ENCODE peak calls at places on chromosomes 7 and 10, in seven cellular contexts. E is ovary; F is psoas muscle; H is nephron progenitor cell; D is CD4-positive, alpha-beta T cell; Y is CD8-positive, alpha-beta T cell; T is fibroblast of the aortic adventitia. X is an unnamed sample.
A peak's percentile ranks its signal among the peaks of the same experiment; 100 is the strongest.

GRCh38 chr10:58998924-58999713 is 177.3 kb upstream of the PHYHIPL start:
- DNase-seq in E (peak; percentile 82), F (peak; percentile 44), H (no peak), D (no peak), Y (no peak), T (peak; percentile 17), X (no peak)

GRCh38 chr7:48096273-48096672 is 7.2 kb downstream of the UPP1 start:
- DNase-seq in E (no peak), F (no peak), H (no peak), D (no peak), Y (no peak), T (no peak), X (no peak)

GRCh38 chr7:18357691-18358090 is 137.9 kb upstream of the HDAC9 start:
- DNase-seq in E (no peak), F (no peak), H (no peak), D (no peak), Y (no peak), T (no peak), X (no peak)

GRCh38 chr7:103413407-103413806 is 32.6 kb downstream of the SLC26A5 start:
- DNase-seq in E (no peak), F (no peak), H (no peak), D (no peak), Y (no peak), T (no peak), X (no peak)

GRCh38 chr7:90596745-90597526 is 815 bp downstream of the CDK14 start:
- DNase-seq in E (no peak), F (no peak), H (peak; percentile 9), D (no peak), Y (no peak), T (peak; percentile 57), X (peak; percentile 21)

GRCh38 chr10:52571018-52571417 is 201.6 kb downstream of the MBL2 start:
- DNase-seq in E (no peak), F (no peak), H (no peak), D (no peak), Y (no peak), T (peak; percentile 13), X (no peak)

GRCh38 chr7:100111914-100112313 is 7.2 kb downstream of the TAF6 start:
- DNase-seq in E (no peak), F (no peak), H (no peak), D (no peak), Y (no peak), T (no peak), X (no peak)

GRCh38 chr7:5423272-5423843 is at the start of gene TNRC18:
- DNase-seq in E (peak; percentile 59), F (peak; percentile 53), H (peak; percentile 67), D (no peak), Y (no peak), T (no peak), X (peak; percentile 52)

GRCh38 chr7:146655928-146656797 is 539.6 kb downstream of the CNTNAP2 start:
- DNase-seq in E (no peak), F (no peak), H (no peak), D (no peak), Y (no peak), T (no peak), X (no peak)

GRCh38 chr7:88357295-88357694 is 50.6 kb upstream of the STEAP4 start:
- DNase-seq in E (no peak), F (peak; percentile 15), H (no peak), D (no peak), Y (no peak), T (peak; percentile 14), X (no peak)

GRCh38 chr7:65387893-65388292 is 14.2 kb downstream of the ZNF92 start:
- DNase-seq in E (no peak), F (no peak), H (no peak), D (no peak), Y (no peak), T (no peak), X (no peak)

GRCh38 chr10:97676770-97677581 is 10.1 kb downstream of the AVPI1 start:
- DNase-seq in E (peak; percentile 23), F (no peak), H (peak; percentile 61), D (peak; percentile 33), Y (peak; percentile 70), T (peak; percentile 69), X (peak; percentile 48)

GRCh38 chr7:73517241-73517995 is 4.7 kb downstream of the BAZ1B start:
- DNase-seq in E (no peak), F (no peak), H (no peak), D (no peak), Y (no peak), T (no peak), X (no peak)

GRCh38 chr7:48140001-48140681 is 31.1 kb upstream of the ABCA13 start:
- DNase-seq in E (no peak), F (no peak), H (no peak), D (no peak), Y (no peak), T (peak; percentile 25), X (no peak)

GRCh38 chr10:91521444-91521843 is 111.3 kb downstream of the HECTD2 start:
- DNase-seq in E (no peak), F (no peak), H (no peak), D (no peak), Y (no peak), T (peak; percentile 43), X (no peak)

GRCh38 chr10:93235686-93236085 is 162.0 kb downstream of the CYP26A1 start:
- DNase-seq in E (no peak), F (no peak), H (no peak), D (no peak), Y (no peak), T (peak; percentile 67), X (no peak)

GRCh38 chr7:151384776-151385625 is 24.8 kb downstream of the WDR86 start:
- DNase-seq in E (no peak), F (no peak), H (no peak), D (no peak), Y (no peak), T (no peak), X (no peak)

GRCh38 chr10:88592425-88592824 is 5.9 kb downstream of the LIPJ start:
- DNase-seq in E (no peak), F (no peak), H (no peak), D (no peak), Y (no peak), T (peak; percentile 2), X (no peak)

GRCh38 chr7:47335071-47335470 is 246.8 kb downstream of the TNS3 start:
- DNase-seq in E (no peak), F (no peak), H (no peak), D (no peak), Y (no peak), T (no peak), X (no peak)

GRCh38 chr7:113715981-113716870 is 202.6 kb downstream of the PPP1R3A start:
- DNase-seq in E (no peak), F (no peak), H (no peak), D (no peak), Y (no peak), T (no peak), X (no peak)

GRCh38 chr7:98372993-98373392 is 27.9 kb downstream of the BAIAP2L1 start:
- DNase-seq in E (no peak), F (no peak), H (no peak), D (no peak), Y (no peak), T (peak; percentile 66), X (no peak)

GRCh38 chr10:30970760-30971460 is 60.8 kb downstream of the ZNF438 start:
- DNase-seq in E (no peak), F (peak; percentile 31), H (no peak), D (no peak), Y (no peak), T (peak; percentile 62), X (no peak)

GRCh38 chr10:20399789-20400188 is 497.3 kb downstream of the NEBL start:
- DNase-seq in E (no peak), F (no peak), H (no peak), D (no peak), Y (no peak), T (no peak), X (no peak)

GRCh38 chr10:26621889-26622681 is 75.4 kb upstream of the PDSS1 start:
- DNase-seq in E (no peak), F (peak; percentile 35), H (peak; percentile 46), D (no peak), Y (peak; percentile 52), T (peak; percentile 5), X (peak; percentile 63)

GRCh38 chr10:110279062-110279986 is 25.4 kb downstream of the SMNDC1 start:
- DNase-seq in E (peak; percentile 29), F (peak; percentile 30), H (peak; percentile 20), D (peak; percentile 33), Y (no peak), T (peak; percentile 82), X (peak; percentile 27)
- TF ChIP-seq CTCF in E (peak; percentile 42), F (peak; percentile 77), H (peak; percentile 50), D (peak; percentile 70), Y (peak; percentile 77), T (peak; percentile 75), X (peak; percentile 64)

GRCh38 chr10:113052076-113052830 is 102.2 kb downstream of the TCF7L2 start:
- DNase-seq in E (no peak), F (no peak), H (no peak), D (no peak), Y (no peak), T (peak; percentile 42), X (no peak)
- TF ChIP-seq CTCF in E (no peak), F (peak; percentile 21), H (peak; percentile 11), D (no peak), Y (no peak), T (peak; percentile 22), X (peak; percentile 16)

GRCh38 chr7:29965030-29965429 is 24.6 kb downstream of the SCRN1 start:
- DNase-seq in E (no peak), F (no peak), H (no peak), D (no peak), Y (no peak), T (no peak), X (no peak)
- TF ChIP-seq CTCF in E (no peak), F (no peak), H (no peak), D (no peak), Y (no peak), T (no peak), X (no peak)

GRCh38 chr7:106309352-106309751 is 24.6 kb upstream of the NAMPT start:
- DNase-seq in E (no peak), F (no peak), H (no peak), D (no peak), Y (no peak), T (no peak), X (no peak)

GRCh38 chr7:106306256-106306655 is 21.5 kb upstream of the NAMPT start:
- DNase-seq in E (no peak), F (no peak), H (no peak), D (no peak), Y (no peak), T (no peak), X (no peak)

GRCh38 chr7:106304575-106304974 is 19.8 kb upstream of the NAMPT start:
- DNase-seq in E (no peak), F (no peak), H (no peak), D (no peak), Y (no peak), T (no peak), X (no peak)

DNA sequence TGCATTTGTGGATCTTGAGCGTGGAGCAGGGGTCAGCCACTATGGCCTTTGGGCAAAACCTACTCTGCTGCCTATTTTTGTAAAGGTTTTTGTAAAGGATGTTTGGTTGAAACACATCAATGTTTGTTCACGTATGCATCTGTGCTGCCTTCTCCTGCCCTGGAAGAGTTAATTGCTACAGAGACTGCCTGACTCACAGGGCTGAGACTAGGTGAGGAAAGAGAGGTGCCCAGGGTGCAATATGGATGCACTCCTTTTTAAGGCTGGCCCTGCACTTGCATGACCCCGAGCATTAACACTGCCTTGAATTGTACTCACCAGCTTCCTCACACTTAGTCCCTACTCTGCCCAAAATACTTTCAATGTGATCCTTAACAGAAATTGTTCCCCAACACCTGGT is 20.9 kb upstream of the NAMPT start:
- DNase-seq in E (no peak), F (no peak), H (no peak), D (no peak), Y (no peak), T (no peak), X (no peak)
- TF ChIP-seq CTCF in E (no peak), F (no peak), H (no peak), D (no peak), Y (no peak), T (no peak), X (no peak)

X was measured in glutamatergic neuron.